ENCODE peak calls at places on chromosomes 7 and 10, in eight cellular contexts. K is B cell; Z is activated CD4-positive, alpha-beta T cell treated with anti-CD3 and anti-CD28 coated beads for 36 hours; C is NCI-H1092 treated with DMSO at 0.1 percent for 48 hours; A is GM13977; O is T-helper 9 cell; N is anterior cingulate cortex; F is stimulated activated CD4-positive, alpha-beta T cell treated with anti-CD3 and anti-CD28 coated beads, Interleukin-12 subunit alpha, Interleukin-12 subunit beta, amount 100 ng/mL, for 4 hours. D is an unnamed sample.

GRCh38 chr7:30855936-30856335 is 55.7 kb upstream of the AQP1 start:
- DNase-seq in K (no peak), A (no peak), O (no peak), Z (no peak), N (no peak), F (no peak), C (no peak), D (no peak)

GRCh38 chr7:33501368-33501767 is 372.0 kb downstream of the BBS9 start:
- DNase-seq in F (no peak), C (no peak), O (no peak), K (no peak), N (no peak), A (no peak), Z (no peak), D (no peak)

GRCh38 chr10:60096761-60097513 is 190.6 kb upstream of the CCDC6 start:
- DNase-seq in N (no peak), O (no peak), F (no peak), A (peak; percentile 23), K (no peak), Z (no peak), C (no peak), D (no peak)

GRCh38 chr7:36794689-36795088 is 70.4 kb upstream of the AOAH start:
- DNase-seq in O (no peak), K (no peak), N (no peak), Z (no peak), C (peak; percentile 31), A (no peak), F (no peak), D (peak; percentile 8)

GRCh38 chr10:96753956-96754355 is 33.6 kb upstream of the PIK3AP1 start:
- DNase-seq in N (no peak), Z (no peak), A (no peak), F (no peak), C (no peak), O (no peak), K (no peak), D (no peak)

GRCh38 chr7:10767771-10768170 is 205.9 kb upstream of the PHF14 start:
- DNase-seq in C (no peak), F (no peak), Z (no peak), K (no peak), O (no peak), N (no peak), A (no peak), D (no peak)

GRCh38 chr7:156604311-156604710 is 36.3 kb upstream of the RNF32 start:
- DNase-seq in F (no peak), N (no peak), A (no peak), Z (no peak), O (no peak), C (no peak), K (no peak), D (no peak)

GRCh38 chr7:93150200-93150835 is 2.1 kb upstream of the SAMD9L start:
- DNase-seq in A (no peak), N (no peak), O (no peak), K (no peak), C (no peak), F (no peak), Z (no peak), D (no peak)

GRCh38 chr7:95772298-95772770 is at the start of gene DYNC1I1:
- DNase-seq in A (peak; percentile 78), O (no peak), C (peak; percentile 87), Z (peak; percentile 67), N (no peak), K (no peak), F (peak; percentile 15), D (peak; percentile 81)

GRCh38 chr10:34033067-34033466 is 698.6 kb upstream of the NRP1 start:
- DNase-seq in Z (no peak), O (no peak), N (no peak), C (no peak), K (no peak), F (no peak), A (no peak), D (no peak)

GRCh38 chr7:157772486-157773130 is 435.8 kb downstream of the DNAJB6 start:
- DNase-seq in C (no peak), O (no peak), A (no peak), K (no peak), N (no peak), F (no peak), Z (no peak), D (no peak)

GRCh38 chr10:25933653-25934608 is at the start of gene MYO3A:
- DNase-seq in O (no peak), C (peak; percentile 49), N (no peak), K (no peak), A (peak; percentile 29), F (no peak), Z (peak; percentile 8), D (no peak)

GRCh38 chr10:47346572-47347302 is 1.4 kb upstream of the RBP3 start:
- DNase-seq in N (no peak), K (no peak), O (no peak), C (peak; percentile 15), Z (no peak), F (no peak), A (no peak), D (peak; percentile 81)

GRCh38 chr10:98150544-98150943 is 16.1 kb downstream of the R3HCC1L start:
- DNase-seq in A (no peak), Z (no peak), N (no peak), F (no peak), O (no peak), C (no peak), K (no peak), D (no peak)

GRCh38 chr7:2927592-2927991 is 83.5 kb upstream of the GNA12 start:
- DNase-seq in O (no peak), K (no peak), F (no peak), Z (no peak), C (no peak), N (no peak), A (no peak), D (no peak)

GRCh38 chr10:54613162-54613561 is 187.9 kb downstream of the PCDH15 start:
- DNase-seq in C (no peak), O (no peak), K (no peak), A (no peak), F (no peak), Z (no peak), N (no peak), D (no peak)

GRCh38 chr10:89215511-89215910 is 8.4 kb upstream of the CH25H start:
- DNase-seq in Z (no peak), F (no peak), N (no peak), O (no peak), K (no peak), C (no peak), A (no peak), D (no peak)

GRCh38 chr7:20304366-20304765 is 26.3 kb upstream of the ITGB8 start:
- DNase-seq in N (no peak), Z (no peak), F (no peak), C (peak; percentile 59), K (no peak), O (no peak), A (no peak), D (no peak)

GRCh38 chr7:24283559-24283899 is 461 bp upstream of the NPY start:
- DNase-seq in O (no peak), C (no peak), K (no peak), F (peak; percentile 2), Z (peak; percentile 23), A (no peak), N (no peak), D (no peak)